ENCODE peak calls at places on chromosomes 4 and X, in five cellular contexts. C, B, X, S and O are unnamed samples.

GRCh38 chrX:78199851-78200250 is 60.4 kb upstream of the TAF9B start:
- DNase-seq in C (no peak), B (peak; percentile 8), X (peak; percentile 3), S (peak; percentile 43), O (peak; percentile 6)

GRCh38 chr4:54218736-54219135 is 10.4 kb upstream of the PDGFRA start:
- DNase-seq in C (no peak), B (no peak), X (no peak), S (no peak), O (no peak)

GRCh38 chr4:2931765-2932560 is 31.2 kb downstream of the NOP14 start:
- DNase-seq in C (no peak), B (no peak), X (peak; percentile 63), S (no peak), O (no peak)

GRCh38 chr4:189436207-189436606 is 504.5 kb upstream of the FRG1 start:
- DNase-seq in C (no peak), B (no peak), X (peak; percentile 73), S (peak; percentile 5), O (peak; percentile 1)

GRCh38 chrX:118973389-118974087 is 880 bp upstream of the LONRF3 start:
- DNase-seq in C (no peak), B (no peak), X (no peak), S (peak; percentile 20), O (no peak)

GRCh38 chr4:13483142-13484044 is 747 bp downstream of the RAB28 start:
- DNase-seq in C (peak; percentile 71), B (peak; percentile 74), X (peak; percentile 75), S (peak; percentile 42), O (peak; percentile 86)

GRCh38 chr4:13815231-13815630 is 187.7 kb upstream of the BOD1L1 start:
- DNase-seq in C (no peak), B (no peak), X (no peak), S (no peak), O (no peak)

GRCh38 chr4:146146918-146147317 is 28.6 kb upstream of the LSM6 start:
- DNase-seq in C (no peak), B (no peak), X (no peak), S (no peak), O (no peak)

GRCh38 chrX:76428243-76429130 is 977 bp downstream of the MAGEE1 start:
- DNase-seq in C (no peak), B (no peak), X (peak; percentile 45), S (peak; percentile 4), O (no peak)

GRCh38 chrX:21373637-21374162 is 518 bp upstream of the CNKSR2 start:
- DNase-seq in C (no peak), B (no peak), X (peak; percentile 27), S (no peak), O (no peak)

GRCh38 chr4:185911556-185912064 is 99.6 kb upstream of the SORBS2 start:
- DNase-seq in C (no peak), B (peak; percentile 4), X (no peak), S (peak; percentile 71), O (no peak)

GRCh38 chrX:56783996-56784620 is 55.1 kb downstream of the NBDY start:
- DNase-seq in C (no peak), B (no peak), X (no peak), S (no peak), O (no peak)

GRCh38 chrX:111869639-111870034 is 6.3 kb upstream of the TRPC5OS start:
- DNase-seq in C (peak; percentile 54), B (peak; percentile 63), X (peak; percentile 69), S (peak; percentile 44), O (peak; percentile 61)

GRCh38 chr4:176778063-176778462 is 14.7 kb downstream of the VEGFC start:
- DNase-seq in C (no peak), B (peak; percentile 79), X (no peak), S (no peak), O (peak; percentile 73)
- H2AFZ ChIP-seq in C (no peak overlapping the region), B (no peak overlapping the region), X (no peak overlapping the region), S (no peak overlapping the region), O (no peak overlapping the region)

DNA sequence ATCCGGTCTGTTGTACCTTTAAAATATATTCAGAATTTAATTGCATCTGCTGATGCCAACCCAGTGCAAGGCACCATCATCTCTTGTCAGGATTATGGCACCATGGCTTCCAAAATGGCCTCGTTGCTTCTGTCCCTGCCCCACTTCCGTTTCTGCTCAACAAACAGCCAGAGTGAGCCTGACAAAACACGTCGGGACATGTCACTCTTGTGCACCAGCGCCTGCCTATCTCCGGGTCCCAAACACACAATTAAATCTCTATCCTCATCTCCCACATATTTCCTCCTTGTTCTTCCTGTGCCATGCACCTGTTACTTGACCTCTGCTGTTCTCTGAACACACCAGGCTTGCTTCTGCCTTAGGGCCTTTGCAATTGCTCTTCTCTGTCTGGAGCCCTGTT is 12.8 kb upstream of the CD38 start:
- DNase-seq in C (no peak), B (no peak), X (no peak), S (no peak), O (no peak)
- H2AFZ ChIP-seq in C (peak overlapping the region; percentile 58), B (no peak overlapping the region), X (peak overlapping the region; percentile 89), S (no peak overlapping the region), O (no peak overlapping the region)

GRCh38 chr4:182938213-182938645 is 21.0 kb upstream of the DCTD start:
- DNase-seq in C (peak; percentile 38), B (peak; percentile 56), X (peak; percentile 83), S (peak; percentile 84), O (peak; percentile 70)
- H2AFZ ChIP-seq in C (peak overlapping the region; percentile 70), B (peak overlapping the region; percentile 89), X (no peak overlapping the region), S (peak overlapping the region; percentile 82), O (no peak overlapping the region)

GRCh38 chr4:154205471-154205870 is 286.1 kb downstream of the DCHS2 start:
- DNase-seq in C (no peak), B (no peak), X (no peak), S (no peak), O (peak; percentile 52)

GRCh38 chr4:154208424-154208823 is 283.2 kb downstream of the DCHS2 start:
- DNase-seq in C (no peak), B (no peak), X (peak; percentile 69), S (no peak), O (peak; percentile 30)
- H2AFZ ChIP-seq in C (no peak overlapping the region), B (no peak overlapping the region), X (no peak overlapping the region), S (no peak overlapping the region), O (no peak overlapping the region)

DNA sequence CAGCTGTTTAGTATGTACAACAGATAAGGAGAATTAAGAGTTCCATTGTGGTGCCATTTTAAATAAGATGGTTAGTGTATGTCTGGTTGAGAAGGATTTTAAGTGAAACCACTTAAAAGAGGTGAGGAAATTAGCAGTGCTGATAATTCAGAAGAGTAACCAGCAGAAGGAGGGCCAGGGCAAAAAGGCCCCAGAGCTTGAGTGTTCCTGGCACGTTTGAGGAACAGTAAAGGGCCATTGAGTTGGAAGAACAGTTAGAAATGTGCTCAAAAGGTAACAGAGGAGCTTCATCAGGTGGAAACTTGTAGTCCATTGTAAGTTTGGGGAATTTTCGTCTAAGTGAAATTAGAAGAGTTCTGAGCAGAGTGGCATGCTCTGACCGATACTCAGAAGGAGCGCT is 606.2 kb upstream of the ZFP42 start:
- DNase-seq in C (no peak), B (no peak), X (no peak), S (no peak), O (no peak)
- H2AFZ ChIP-seq in C (no peak overlapping the region), B (no peak overlapping the region), X (no peak overlapping the region), S (no peak overlapping the region), O (no peak overlapping the region)

DNA sequence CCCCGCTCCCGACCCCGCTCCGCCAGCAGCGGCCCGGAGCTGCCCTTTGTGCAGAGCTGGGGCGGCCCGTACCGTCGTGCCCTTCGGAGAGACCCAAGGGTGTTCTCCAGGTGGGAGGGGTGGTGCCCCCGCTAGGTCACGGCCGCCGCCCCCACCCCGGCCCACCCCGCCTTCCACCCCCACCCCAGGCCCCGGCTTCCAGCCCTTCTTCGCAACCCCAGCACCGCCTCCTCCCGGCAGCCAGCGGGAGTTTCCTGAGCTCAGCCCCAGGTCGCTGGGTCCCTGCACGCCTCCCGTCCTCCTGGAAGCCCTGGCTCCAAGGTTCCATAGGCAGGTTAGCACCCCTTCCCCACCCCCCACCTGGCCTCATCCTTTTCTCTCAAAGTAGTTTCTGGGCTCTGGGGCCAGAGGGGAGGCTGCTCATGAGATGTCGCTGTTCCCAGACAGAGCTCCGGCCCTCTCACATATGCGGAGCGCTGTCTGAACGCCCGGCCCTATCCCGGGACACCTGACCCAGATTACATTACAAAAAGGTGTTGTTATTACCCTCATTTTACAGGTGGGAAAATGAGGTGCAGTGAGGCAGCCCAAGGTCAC is 25.2 kb upstream of the FGFR3 start:
- DNase-seq in C (no peak), B (peak; percentile 8), X (peak; percentile 91), S (peak; percentile 95), O (peak; percentile 52)
- H2AFZ ChIP-seq in C (peak overlapping the region; percentile 49), B (peak overlapping the region; percentile 82), X (peak overlapping the region; percentile 6), S (no peak overlapping the region), O (no peak overlapping the region)

DNA sequence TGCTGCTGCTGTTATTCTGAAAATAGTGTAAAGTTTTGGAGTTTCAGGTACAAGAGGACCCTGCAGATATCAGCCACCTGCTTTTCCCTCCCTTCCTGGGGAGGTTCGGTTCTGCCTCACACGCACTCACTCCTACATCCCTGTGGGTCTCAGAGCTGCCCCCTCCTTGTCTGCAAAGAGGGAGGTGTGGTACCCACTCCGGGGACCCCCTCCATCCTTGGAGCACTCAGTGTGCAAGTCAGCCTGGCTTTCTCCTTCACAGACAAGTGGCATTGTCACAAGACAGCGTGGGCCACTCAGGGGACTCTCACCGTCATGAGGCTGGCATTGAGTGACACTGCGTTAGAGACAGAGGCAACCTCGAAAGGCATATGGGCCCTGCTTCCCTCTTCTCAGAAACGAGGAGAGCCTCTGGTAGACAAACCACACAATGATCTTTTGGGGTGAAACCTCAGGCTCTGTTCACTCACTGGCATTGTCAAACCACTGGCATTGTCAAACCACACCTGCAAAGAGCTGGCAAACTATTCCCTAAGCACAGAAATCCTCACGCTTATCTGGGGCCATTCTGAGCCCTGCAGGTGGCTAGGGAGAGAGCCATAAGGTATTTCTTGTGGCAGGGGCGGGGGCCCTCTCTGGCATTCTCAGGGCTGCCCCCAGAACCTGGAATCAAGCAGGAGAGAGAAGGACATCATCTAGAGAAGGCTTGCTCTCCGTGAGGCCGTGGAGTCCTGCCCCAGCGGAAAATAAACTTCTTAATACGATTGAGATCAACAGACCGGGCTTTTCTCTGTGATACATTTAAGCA is 285.0 kb downstream of the SHOX start:
- DNase-seq in C (no peak), B (no peak), X (no peak), S (no peak), O (no peak)
- H2AFZ ChIP-seq in C (no peak overlapping the region), B (no peak overlapping the region), X (no peak overlapping the region), S (no peak overlapping the region), O (no peak overlapping the region)